ENCODE peak calls at places on chromosome 9, in seven cellular contexts. Q is HepG2, X is HCT116, R is Panc1, L is GM23338, C is K562, Z is GM12878. T is an unnamed sample.
A peak's percentile ranks its signal among the peaks of the same experiment; 100 is the strongest.

GRCh38 chr9:36913393-36914211 is 120.5 kb downstream of the PAX5 start:
- ATAC-seq in Q (peak; percentile 36), X (peak; percentile 55), Z (no peak), R (peak; percentile 55), L (peak; percentile 83), C (no peak), T (no peak)

GRCh38 chr9:20408513-20408912 is 213.8 kb downstream of the MLLT3 start:
- ATAC-seq in C (no peak), R (no peak), Z (no peak), L (peak; percentile 86), X (no peak), Q (no peak), T (no peak)

GRCh38 chr9:115202960-115203751 is 85.2 kb upstream of the TNC start:
- ATAC-seq in Z (no peak), R (no peak), L (no peak), C (no peak), X (no peak), Q (no peak), T (peak; percentile 64)

GRCh38 chr9:2641033-2641432 is 19.4 kb downstream of the VLDLR start:
- ATAC-seq in L (no peak), C (no peak), R (no peak), Q (no peak), X (no peak), Z (no peak), T (no peak)

GRCh38 chr9:95834281-95834907 is 41.1 kb upstream of the ERCC6L2 start:
- ATAC-seq in C (peak; percentile 96), X (no peak), Z (no peak), Q (no peak), R (no peak), L (no peak), T (no peak)

GRCh38 chr9:87639949-87640348 is 86.0 kb upstream of the CTSL start:
- ATAC-seq in R (no peak), L (no peak), Z (no peak), X (no peak), C (no peak), Q (no peak), T (no peak)

GRCh38 chr9:77751341-77752091 is 103.4 kb upstream of the GNA14 start:
- ATAC-seq in Z (peak; percentile 76), L (peak; percentile 95), R (peak; percentile 66), X (peak; percentile 72), Q (peak; percentile 79), C (peak; percentile 84), T (peak; percentile 29)

GRCh38 chr9:14978022-14979000 is 68.1 kb upstream of the FREM1 start:
- ATAC-seq in X (no peak), L (peak; percentile 32), Z (no peak), R (no peak), C (no peak), Q (no peak), T (no peak)

GRCh38 chr9:107340920-107341632 is 58.0 kb downstream of the RAD23B start:
- ATAC-seq in X (peak; percentile 83), R (peak; percentile 80), Z (peak; percentile 92), L (peak; percentile 81), Q (peak; percentile 67), C (peak; percentile 90), T (peak; percentile 56)

GRCh38 chr9:103902263-103902662 is 191.8 kb upstream of the SMC2 start:
- ATAC-seq in X (no peak), C (no peak), Z (no peak), R (no peak), L (no peak), Q (no peak), T (no peak)

GRCh38 chr9:117725426-117725887 is 21.3 kb downstream of the TLR4 start:
- ATAC-seq in C (no peak), R (no peak), Q (no peak), Z (no peak), X (no peak), L (no peak), T (peak; percentile 77)

GRCh38 chr9:129258823-129259301 is 80.8 kb upstream of the IER5L start:
- ATAC-seq in L (peak; percentile 6), C (no peak), Q (no peak), X (no peak), R (no peak), Z (peak; percentile 30), T (no peak)

GRCh38 chr9:110911659-110912473 is 126.4 kb downstream of the LPAR1 start:
- ATAC-seq in L (no peak), Q (no peak), Z (no peak), R (no peak), C (no peak), X (no peak), T (peak; percentile 75)

GRCh38 chr9:115234094-115234493 is 116.1 kb upstream of the TNC start:
- ATAC-seq in C (no peak), X (peak; percentile 87), L (no peak), Z (peak; percentile 60), R (no peak), Q (no peak), T (no peak)

GRCh38 chr9:109277451-109277850 is 43.4 kb downstream of the EPB41L4B start:
- ATAC-seq in X (no peak), R (no peak), Q (peak; percentile 89), L (no peak), C (peak; percentile 21), Z (no peak), T (no peak)

GRCh38 chr9:112819635-112820496 is 69.3 kb downstream of the SNX30 start:
- ATAC-seq in Q (peak; percentile 98), Z (peak; percentile 96), X (peak; percentile 99), R (peak; percentile 95), L (peak; percentile 99), C (peak; percentile 98), T (peak; percentile 87)

GRCh38 chr9:22683393-22684075 is 236.9 kb downstream of the DMRTA1 start:
- ATAC-seq in Q (no peak), L (no peak), C (no peak), R (peak; percentile 62), X (no peak), Z (peak; percentile 78), T (peak; percentile 42)

GRCh38 chr9:126223798-126224531 is 102.7 kb upstream of the MVB12B start:
- ATAC-seq in R (no peak), Q (no peak), C (no peak), L (no peak), X (no peak), Z (no peak), T (no peak)

GRCh38 chr9:119101048-119101447 is 268.2 kb downstream of the BRINP1 start:
- ATAC-seq in X (no peak), L (no peak), Q (no peak), Z (no peak), R (no peak), C (no peak), T (no peak)

GRCh38 chr9:89247431-89248370 is 63.3 kb upstream of the CKS2 start:
- ATAC-seq in Z (no peak), C (no peak), X (no peak), Q (no peak), L (peak; percentile 93), R (no peak), T (no peak)
- TF ChIP-seq POLR2AphosphoS5 in Z (no peak), C (no peak), X (no peak), Q (no peak), L (no peak), R (no peak), T (no peak)

GRCh38 chr9:3835393-3835792 is 309.6 kb upstream of the RFX3 start:
- ATAC-seq in Q (no peak), Z (no peak), C (no peak), L (no peak), X (no peak), R (no peak), T (no peak)
- TF ChIP-seq POLR2AphosphoS5 in Q (no peak), Z (no peak), C (no peak), L (no peak), X (no peak), R (no peak), T (no peak)

GRCh38 chr9:38419216-38419615 is 5.0 kb downstream of the IGFBPL1 start:
- ATAC-seq in L (peak; percentile 7), Q (no peak), C (no peak), X (no peak), R (no peak), Z (no peak), T (no peak)
- TF ChIP-seq POLR2AphosphoS5 in L (no peak), Q (no peak), C (no peak), X (no peak), R (no peak), Z (no peak), T (no peak)

DNA sequence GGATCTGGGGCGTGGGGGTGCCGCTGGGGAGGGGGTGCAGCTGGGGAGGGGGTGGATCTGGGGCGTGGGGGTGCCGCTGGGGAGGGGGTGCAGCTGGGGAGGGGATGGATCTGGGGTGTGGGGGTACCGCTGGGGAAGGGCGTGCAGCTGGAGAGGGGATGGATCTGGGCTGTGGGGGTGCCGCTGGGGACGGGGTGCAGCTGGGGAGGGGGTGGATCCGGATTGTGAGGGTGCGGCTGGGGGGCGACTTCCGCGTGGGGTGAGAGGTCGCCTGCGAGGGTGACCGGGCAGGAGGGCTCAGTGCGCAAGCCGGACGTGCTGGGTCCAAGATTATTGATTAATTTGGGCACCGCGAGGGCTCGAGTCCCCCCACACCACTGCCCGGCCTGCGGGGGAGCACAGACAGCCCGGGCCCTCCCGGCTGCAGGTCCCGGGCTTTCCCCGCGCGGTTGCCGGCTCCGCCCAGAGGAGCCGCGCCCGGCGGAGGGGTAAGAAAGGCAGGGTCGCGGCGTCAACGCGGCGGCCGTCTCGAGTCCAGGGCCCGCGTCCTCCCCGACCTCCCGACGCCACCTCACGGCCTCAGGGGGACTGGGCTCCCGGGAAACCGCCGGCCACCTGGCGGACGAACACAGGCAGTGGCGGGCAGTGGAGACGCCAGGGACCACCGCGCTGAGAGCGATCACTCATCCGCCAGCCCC is 572 bp upstream of the MRPL41 start:
- ATAC-seq in Q (peak; percentile 74), C (peak; percentile 86), Z (peak; percentile 73), R (peak; percentile 76), L (peak; percentile 73), X (peak; percentile 80), T (peak; percentile 81)
- TF ChIP-seq POLR2AphosphoS5 in Q (no peak), C (no peak), Z (no peak), R (peak; percentile 3), L (no peak), X (no peak), T (no peak)

DNA sequence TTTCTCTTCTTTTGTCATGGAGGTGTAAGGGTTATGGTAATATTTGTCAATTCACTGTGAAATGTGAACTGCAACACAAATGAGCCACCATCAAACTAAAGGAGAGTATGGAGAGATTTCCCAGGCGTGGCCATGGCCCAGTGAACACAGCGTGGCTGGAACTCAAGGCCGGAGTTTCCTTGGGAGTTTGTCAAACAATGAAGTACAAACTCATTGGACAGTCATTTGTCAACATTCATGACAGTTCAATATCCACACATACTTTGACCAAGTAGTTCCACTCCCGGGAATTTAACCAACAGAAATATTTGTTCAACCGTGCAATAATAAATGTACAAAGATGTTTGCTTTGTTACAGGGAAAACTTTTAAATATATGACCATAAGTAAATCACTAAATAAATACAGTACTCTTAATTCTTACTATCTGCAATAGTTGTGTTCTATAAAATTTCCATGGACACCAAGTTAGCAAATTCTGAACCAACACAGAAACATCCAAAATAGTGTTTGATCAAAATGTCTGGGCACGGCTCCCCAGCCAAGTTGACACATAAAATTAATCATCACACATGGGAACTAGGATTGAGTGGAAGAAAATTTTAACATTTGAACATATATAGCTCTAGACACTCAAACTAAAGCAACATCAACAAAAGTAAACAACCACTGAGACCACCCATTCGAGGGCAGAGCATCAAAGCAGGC is 87.1 kb downstream of the DIRAS2 start:
- ATAC-seq in Z (no peak), C (no peak), R (no peak), Q (peak; percentile 73), X (no peak), L (no peak), T (no peak)
- TF ChIP-seq POLR2AphosphoS5 in Z (no peak), C (no peak), R (no peak), Q (no peak), X (no peak), L (no peak), T (no peak)